ENCODE peak calls at places on chromosomes 11 and 22, in ten cellular contexts. One of them, this sample, is unnamed. For H3K4me1, the result is how much of the 10 kb centered on the place peaks cover.

GRCh38 chr11:103257360-103257759 is 148.1 kb downstream of the DYNC2H1 start:
- DNase-seq in psoas muscle: no peak
- DNase-seq in left ventricle myocardium inferior: no peak
- DNase-seq in neural progenitor cell: peak
- DNase-seq in mammary epithelial cell: no peak
- DNase-seq in PC-9: no peak
- DNase-seq in sigmoid colon: no peak
- DNase-seq in neuronal stem cell: no peak
- DNase-seq in suprapubic skin: no peak
- DNase-seq in lung: no peak
- DNase-seq in this sample: no peak

GRCh38 chr11:119460130-119460529 is 37.2 kb upstream of the THY1 start:
- DNase-seq in neural progenitor cell: no peak
- DNase-seq in mammary epithelial cell: no peak
- DNase-seq in neuronal stem cell: no peak
- DNase-seq in lung: no peak
- DNase-seq in left ventricle myocardium inferior: no peak
- DNase-seq in PC-9: no peak
- DNase-seq in psoas muscle: no peak
- DNase-seq in sigmoid colon: no peak
- DNase-seq in suprapubic skin: no peak
- DNase-seq in this sample: no peak

GRCh38 chr11:116927163-116927772 is 89.8 kb upstream of the APOA1 start:
- DNase-seq in neural progenitor cell: no peak
- DNase-seq in sigmoid colon: no peak
- DNase-seq in psoas muscle: no peak
- DNase-seq in PC-9: no peak
- DNase-seq in lung: no peak
- DNase-seq in left ventricle myocardium inferior: no peak
- DNase-seq in neuronal stem cell: no peak
- DNase-seq in mammary epithelial cell: no peak
- DNase-seq in suprapubic skin: no peak
- DNase-seq in this sample: peak

GRCh38 chr11:44727114-44727372 is 281 bp downstream of the TSPAN18 start:
- DNase-seq in psoas muscle: no peak
- DNase-seq in PC-9: no peak
- DNase-seq in suprapubic skin: no peak
- DNase-seq in lung: no peak
- DNase-seq in left ventricle myocardium inferior: no peak
- DNase-seq in neuronal stem cell: no peak
- DNase-seq in sigmoid colon: no peak
- DNase-seq in mammary epithelial cell: no peak
- DNase-seq in neural progenitor cell: no peak
- DNase-seq in this sample: no peak

GRCh38 chr22:30004101-30004500 is 76.2 kb upstream of the HORMAD2 start:
- DNase-seq in neuronal stem cell: no peak
- DNase-seq in lung: no peak
- DNase-seq in sigmoid colon: no peak
- DNase-seq in suprapubic skin: no peak
- DNase-seq in mammary epithelial cell: no peak
- DNase-seq in PC-9: no peak
- DNase-seq in left ventricle myocardium inferior: no peak
- DNase-seq in psoas muscle: no peak
- DNase-seq in neural progenitor cell: no peak
- DNase-seq in this sample: no peak

GRCh38 chr11:62546937-62547625 is 475 bp upstream of the AHNAK start:
- DNase-seq in left ventricle myocardium inferior: peak
- DNase-seq in mammary epithelial cell: peak
- DNase-seq in neural progenitor cell: peak
- DNase-seq in PC-9: peak
- DNase-seq in lung: no peak
- DNase-seq in neuronal stem cell: no peak
- DNase-seq in sigmoid colon: no peak
- DNase-seq in psoas muscle: no peak
- DNase-seq in suprapubic skin: no peak
- DNase-seq in this sample: no peak

GRCh38 chr11:73270089-73270854 is 1.9 kb upstream of the P2RY6 start:
- DNase-seq in lung: no peak
- DNase-seq in neuronal stem cell: no peak
- DNase-seq in suprapubic skin: peak
- DNase-seq in sigmoid colon: peak
- DNase-seq in psoas muscle: no peak
- DNase-seq in left ventricle myocardium inferior: no peak
- DNase-seq in neural progenitor cell: no peak
- DNase-seq in PC-9: no peak
- DNase-seq in mammary epithelial cell: no peak
- DNase-seq in this sample: no peak

GRCh38 chr22:42763965-42764480 is 43.4 kb upstream of the A4GALT start:
- DNase-seq in mammary epithelial cell: no peak
- DNase-seq in sigmoid colon: no peak
- DNase-seq in lung: no peak
- DNase-seq in neural progenitor cell: no peak
- DNase-seq in suprapubic skin: no peak
- DNase-seq in left ventricle myocardium inferior: no peak
- DNase-seq in neuronal stem cell: no peak
- DNase-seq in psoas muscle: no peak
- DNase-seq in PC-9: no peak
- DNase-seq in this sample: no peak

GRCh38 chr11:9738126-9738525 is 74.2 kb downstream of the SWAP70 start:
- DNase-seq in PC-9: no peak
- DNase-seq in suprapubic skin: no peak
- DNase-seq in left ventricle myocardium inferior: no peak
- DNase-seq in mammary epithelial cell: no peak
- DNase-seq in neuronal stem cell: no peak
- DNase-seq in sigmoid colon: peak
- DNase-seq in neural progenitor cell: no peak
- DNase-seq in psoas muscle: no peak
- DNase-seq in lung: no peak
- DNase-seq in this sample: no peak

GRCh38 chr11:118406599-118407166 is 5.3 kb downstream of the ATP5MG start:
- DNase-seq in lung: no peak
- DNase-seq in mammary epithelial cell: no peak
- DNase-seq in neuronal stem cell: no peak
- DNase-seq in psoas muscle: no peak
- DNase-seq in neural progenitor cell: no peak
- DNase-seq in PC-9: no peak
- DNase-seq in suprapubic skin: no peak
- DNase-seq in sigmoid colon: no peak
- DNase-seq in left ventricle myocardium inferior: no peak
- DNase-seq in this sample: no peak

GRCh38 chr11:62144641-62145255 is 20.9 kb downstream of the INCENP start:
- DNase-seq in psoas muscle: no peak
- DNase-seq in sigmoid colon: no peak
- DNase-seq in left ventricle myocardium inferior: no peak
- DNase-seq in suprapubic skin: peak
- DNase-seq in mammary epithelial cell: no peak
- DNase-seq in lung: no peak
- DNase-seq in neural progenitor cell: no peak
- DNase-seq in neuronal stem cell: no peak
- DNase-seq in PC-9: no peak
- DNase-seq in this sample: no peak

GRCh38 chr22:32130464-32130863 is 28.6 kb downstream of the C22orf42 start:
- DNase-seq in neuronal stem cell: no peak
- DNase-seq in left ventricle myocardium inferior: no peak
- DNase-seq in suprapubic skin: no peak
- DNase-seq in PC-9: no peak
- DNase-seq in lung: no peak
- DNase-seq in sigmoid colon: no peak
- DNase-seq in psoas muscle: no peak
- DNase-seq in neural progenitor cell: no peak
- DNase-seq in mammary epithelial cell: peak
- DNase-seq in this sample: no peak

GRCh38 chr22:43109511-43109910 is 1.0 kb upstream of the BIK start:
- DNase-seq in mammary epithelial cell: no peak
- DNase-seq in suprapubic skin: no peak
- DNase-seq in sigmoid colon: no peak
- DNase-seq in neural progenitor cell: no peak
- DNase-seq in psoas muscle: no peak
- DNase-seq in PC-9: no peak
- DNase-seq in neuronal stem cell: no peak
- DNase-seq in left ventricle myocardium inferior: no peak
- DNase-seq in lung: no peak
- DNase-seq in this sample: no peak

GRCh38 chr22:19175602-19176174 is 2.8 kb downstream of the SLC25A1 start:
- DNase-seq in neuronal stem cell: no peak
- DNase-seq in sigmoid colon: no peak
- DNase-seq in PC-9: no peak
- DNase-seq in neural progenitor cell: peak
- DNase-seq in lung: no peak
- DNase-seq in mammary epithelial cell: no peak
- DNase-seq in suprapubic skin: no peak
- DNase-seq in left ventricle myocardium inferior: no peak
- DNase-seq in psoas muscle: peak
- DNase-seq in this sample: no peak

GRCh38 chr22:19177164-19178064 is 1.1 kb downstream of the SLC25A1 start:
- DNase-seq in neuronal stem cell: no peak
- DNase-seq in psoas muscle: no peak
- DNase-seq in neural progenitor cell: peak
- DNase-seq in PC-9: no peak
- DNase-seq in lung: no peak
- DNase-seq in sigmoid colon: peak
- DNase-seq in mammary epithelial cell: no peak
- DNase-seq in left ventricle myocardium inferior: no peak
- DNase-seq in suprapubic skin: no peak
- DNase-seq in this sample: no peak

GRCh38 chr22:19175026-19175601 is 3.4 kb downstream of the SLC25A1 start:
- DNase-seq in neuronal stem cell: no peak
- DNase-seq in sigmoid colon: no peak
- DNase-seq in suprapubic skin: no peak
- DNase-seq in lung: no peak
- DNase-seq in psoas muscle: peak
- DNase-seq in mammary epithelial cell: no peak
- DNase-seq in left ventricle myocardium inferior: no peak
- DNase-seq in neural progenitor cell: peak
- DNase-seq in PC-9: no peak
- DNase-seq in this sample: no peak

GRCh38 chr22:19176732-19177131 is 1.8 kb downstream of the SLC25A1 start:
- DNase-seq in sigmoid colon: no peak
- DNase-seq in left ventricle myocardium inferior: no peak
- DNase-seq in lung: no peak
- DNase-seq in suprapubic skin: no peak
- DNase-seq in mammary epithelial cell: no peak
- DNase-seq in PC-9: no peak
- DNase-seq in neuronal stem cell: no peak
- DNase-seq in psoas muscle: no peak
- DNase-seq in neural progenitor cell: peak
- DNase-seq in this sample: no peak

GRCh38 chr22:19176175-19176630 is 2.3 kb downstream of the SLC25A1 start:
- DNase-seq in neuronal stem cell: no peak
- DNase-seq in PC-9: no peak
- DNase-seq in lung: no peak
- DNase-seq in left ventricle myocardium inferior: no peak
- DNase-seq in sigmoid colon: no peak
- DNase-seq in psoas muscle: peak
- DNase-seq in mammary epithelial cell: no peak
- DNase-seq in suprapubic skin: no peak
- DNase-seq in neural progenitor cell: peak
- DNase-seq in this sample: no peak
- H3K4me1 ChIP-seq in neuronal stem cell: under half
- H3K4me1 ChIP-seq in PC-9: under half
- H3K4me1 ChIP-seq in lung: under half
- H3K4me1 ChIP-seq in left ventricle myocardium inferior: half or more
- H3K4me1 ChIP-seq in sigmoid colon: half or more
- H3K4me1 ChIP-seq in psoas muscle: under half
- H3K4me1 ChIP-seq in mammary epithelial cell: half or more
- H3K4me1 ChIP-seq in suprapubic skin: half or more
- H3K4me1 ChIP-seq in neural progenitor cell: under half
- H3K4me1 ChIP-seq in this sample: under half

DNA sequence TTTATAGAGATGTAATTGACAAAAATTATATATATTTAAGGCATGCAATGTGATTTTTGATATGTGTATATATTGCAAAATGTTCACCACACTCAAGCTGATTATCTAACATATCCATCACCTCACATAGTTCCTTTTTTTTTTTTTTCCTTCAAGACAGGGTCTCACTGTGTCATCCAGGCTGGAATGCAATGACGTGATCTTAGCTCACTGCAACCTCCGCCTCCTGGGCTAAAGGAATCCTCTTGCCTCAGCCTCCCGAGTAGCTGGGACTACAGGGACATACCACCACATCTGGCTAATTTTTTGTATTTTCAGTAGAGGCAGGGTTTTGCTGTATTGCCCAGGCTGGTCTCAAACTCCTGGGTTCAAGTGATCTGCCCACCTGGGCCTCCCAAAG is 65.1 kb upstream of the SLC35C1 start:
- DNase-seq in lung: no peak
- DNase-seq in left ventricle myocardium inferior: no peak
- DNase-seq in PC-9: no peak
- DNase-seq in psoas muscle: no peak
- DNase-seq in neuronal stem cell: no peak
- DNase-seq in neural progenitor cell: no peak
- DNase-seq in mammary epithelial cell: no peak
- DNase-seq in suprapubic skin: no peak
- DNase-seq in sigmoid colon: no peak
- DNase-seq in this sample: no peak
- H3K27ac ChIP-seq in lung: no peak
- H3K27ac ChIP-seq in left ventricle myocardium inferior: no peak
- H3K27ac ChIP-seq in PC-9: no peak
- H3K27ac ChIP-seq in psoas muscle: peak
- H3K27ac ChIP-seq in neuronal stem cell: no peak
- H3K27ac ChIP-seq in neural progenitor cell: no peak
- H3K27ac ChIP-seq in mammary epithelial cell: no peak
- H3K27ac ChIP-seq in suprapubic skin: no peak
- H3K27ac ChIP-seq in sigmoid colon: no peak
- H3K27ac ChIP-seq in this sample: no peak

DNA sequence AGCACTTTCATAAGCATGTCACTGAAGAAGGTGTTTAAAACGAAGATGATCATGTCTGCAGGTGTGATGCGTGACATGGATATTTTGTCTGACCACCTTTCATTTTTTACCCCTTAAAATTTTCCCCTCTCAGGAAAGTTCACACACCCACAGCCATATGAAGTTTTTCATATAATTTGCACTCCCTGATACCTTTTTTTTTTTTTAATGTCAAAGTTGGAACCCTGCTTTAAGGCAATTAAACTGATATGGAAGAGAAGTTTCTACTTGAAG is 104.6 kb downstream of the ATXN10 start:
- DNase-seq in sigmoid colon: no peak
- DNase-seq in suprapubic skin: no peak
- DNase-seq in PC-9: no peak
- DNase-seq in psoas muscle: no peak
- DNase-seq in mammary epithelial cell: no peak
- DNase-seq in left ventricle myocardium inferior: no peak
- DNase-seq in neural progenitor cell: no peak
- DNase-seq in neuronal stem cell: no peak
- DNase-seq in lung: no peak
- DNase-seq in this sample: no peak
- H3K4me1 ChIP-seq in sigmoid colon: under half
- H3K4me1 ChIP-seq in suprapubic skin: under half
- H3K4me1 ChIP-seq in PC-9: under half
- H3K4me1 ChIP-seq in psoas muscle: under half
- H3K4me1 ChIP-seq in mammary epithelial cell: under half
- H3K4me1 ChIP-seq in left ventricle myocardium inferior: under half
- H3K4me1 ChIP-seq in neural progenitor cell: under half
- H3K4me1 ChIP-seq in neuronal stem cell: under half
- H3K4me1 ChIP-seq in lung: under half
- H3K4me1 ChIP-seq in this sample: under half

DNA sequence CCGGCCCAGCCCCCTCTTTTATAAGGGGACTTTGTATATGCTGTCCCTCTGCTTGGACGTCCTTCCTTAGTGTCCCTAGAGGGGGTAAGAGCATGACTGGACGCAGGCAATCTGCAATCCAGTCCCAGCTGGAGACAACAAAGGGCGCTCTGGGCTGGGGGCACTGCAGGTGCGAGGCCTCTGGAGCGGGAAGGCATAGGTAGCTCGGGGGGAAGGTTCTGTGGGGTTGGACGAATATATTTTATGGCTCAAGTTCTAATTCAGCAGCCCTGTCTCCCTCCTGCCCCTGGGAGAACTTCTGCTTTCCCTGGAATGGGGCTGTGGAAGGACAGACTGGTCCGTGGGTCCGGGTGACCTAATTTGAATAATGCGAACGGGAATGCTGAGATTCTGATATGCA is 40.0 kb downstream of the KCNJ4 start:
- DNase-seq in PC-9: no peak
- DNase-seq in psoas muscle: peak
- DNase-seq in left ventricle myocardium inferior: no peak
- DNase-seq in mammary epithelial cell: no peak
- DNase-seq in neural progenitor cell: peak
- DNase-seq in neuronal stem cell: no peak
- DNase-seq in sigmoid colon: peak
- DNase-seq in lung: no peak
- DNase-seq in suprapubic skin: peak
- DNase-seq in this sample: no peak
- H3K27ac ChIP-seq in PC-9: no peak
- H3K27ac ChIP-seq in psoas muscle: no peak
- H3K27ac ChIP-seq in left ventricle myocardium inferior: peak
- H3K27ac ChIP-seq in mammary epithelial cell: no peak
- H3K27ac ChIP-seq in neural progenitor cell: no peak
- H3K27ac ChIP-seq in neuronal stem cell: no peak
- H3K27ac ChIP-seq in sigmoid colon: no peak
- H3K27ac ChIP-seq in lung: peak
- H3K27ac ChIP-seq in suprapubic skin: no peak
- H3K27ac ChIP-seq in this sample: no peak